ENCODE peak calls at places on chromosomes 7 and 10, in five cellular contexts. F is right lobe of liver, W is prostate gland, Z is psoas muscle, M is tibial nerve. Y is an unnamed sample.

GRCh38 chr10:72334196-72334831 is 20.4 kb downstream of the DNAJB12 start:
- DNase-seq in W (no peak), Z (no peak), M (no peak), F (no peak), Y (no peak)

GRCh38 chr7:106313456-106313891 is 28.7 kb upstream of the NAMPT start:
- DNase-seq in Z (no peak), F (no peak), W (peak; percentile 31), M (no peak), Y (no peak)

GRCh38 chr10:86033581-86033980 is 333.0 kb downstream of the GRID1 start:
- DNase-seq in F (no peak), Z (no peak), W (no peak), M (no peak), Y (no peak)

GRCh38 chr7:140707132-140707531 is 10.6 kb downstream of the NDUFB2 start:
- DNase-seq in F (no peak), Z (no peak), W (no peak), M (no peak), Y (no peak)

GRCh38 chr7:137007001-137007725 is 138.7 kb downstream of the CHRM2 start:
- DNase-seq in F (no peak), Z (no peak), W (no peak), M (no peak), Y (no peak)

GRCh38 chr10:19782430-19783089 is 33.7 kb upstream of the PLXDC2 start:
- DNase-seq in Z (no peak), M (no peak), W (no peak), F (no peak), Y (no peak)

GRCh38 chr7:74069790-74070618 is 13.6 kb upstream of the LIMK1 start:
- DNase-seq in W (no peak), F (peak; percentile 19), Z (peak; percentile 43), M (no peak), Y (no peak)

GRCh38 chr10:104680467-104681401 is 39.6 kb downstream of the SORCS3 start:
- DNase-seq in W (no peak), F (no peak), M (no peak), Z (no peak), Y (no peak)

GRCh38 chr7:1610013-1610677 is 40.3 kb upstream of the PSMG3 start:
- DNase-seq in M (no peak), W (no peak), F (no peak), Z (no peak), Y (no peak)

GRCh38 chr7:99128076-99128950 is 15.6 kb downstream of the SMURF1 start:
- DNase-seq in W (peak; percentile 79), M (no peak), Z (no peak), F (no peak), Y (no peak)

GRCh38 chr7:152761116-152761748 is 1.7 kb downstream of the ACTR3B start:
- DNase-seq in F (no peak), M (no peak), W (no peak), Z (no peak), Y (no peak)

GRCh38 chr10:79159785-79160184 is 91.0 kb downstream of the ZMIZ1 start:
- DNase-seq in W (no peak), F (no peak), Z (peak; percentile 77), M (no peak), Y (peak; percentile 92)

GRCh38 chr7:39228946-39229345 is 251.2 kb downstream of the POU6F2 start:
- DNase-seq in Z (no peak), M (no peak), W (no peak), F (no peak), Y (no peak)

GRCh38 chr10:5447071-5447470 is 34.7 kb downstream of the NET1 start:
- DNase-seq in Z (no peak), M (no peak), W (no peak), F (no peak), Y (no peak)

GRCh38 chr10:93352638-93353383 is 129.3 kb downstream of the MYOF start:
- DNase-seq in M (no peak), Z (no peak), F (no peak), W (no peak), Y (no peak)

GRCh38 chr7:76513817-76514799 is 3.8 kb downstream of the UPK3B start:
- DNase-seq in M (no peak), W (no peak), F (no peak), Z (peak; percentile 42), Y (peak; percentile 57)

DNA sequence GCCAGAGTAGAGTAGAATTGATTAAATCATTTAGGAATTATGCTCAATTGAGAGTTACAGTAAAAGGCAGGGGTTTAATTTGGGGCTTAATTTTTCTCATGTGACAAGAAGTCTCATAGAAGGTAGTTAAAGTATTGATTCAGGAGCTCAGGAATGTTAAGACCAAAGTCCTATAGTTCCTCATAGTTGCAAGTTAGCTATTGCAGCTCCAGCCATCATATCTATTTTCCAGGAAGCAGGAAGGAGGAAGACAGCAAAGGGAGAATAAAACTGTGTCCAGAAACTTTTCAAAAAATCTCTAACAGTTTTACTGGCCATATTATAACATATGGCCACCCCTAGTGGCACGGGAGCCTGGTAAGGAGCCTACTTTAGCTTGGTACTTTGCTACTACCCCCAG is 97.0 kb upstream of the RPA3 start:
- DNase-seq in W (no peak), M (no peak), Z (no peak), F (no peak), Y (no peak)
- H3K27me3 ChIP-seq in W (no peaks in the 10 kb centered on the region), M (no peaks in the 10 kb centered on the region), Z (no peaks in the 10 kb centered on the region), F (no peaks in the 10 kb centered on the region), Y (no peaks in the 10 kb centered on the region)

DNA sequence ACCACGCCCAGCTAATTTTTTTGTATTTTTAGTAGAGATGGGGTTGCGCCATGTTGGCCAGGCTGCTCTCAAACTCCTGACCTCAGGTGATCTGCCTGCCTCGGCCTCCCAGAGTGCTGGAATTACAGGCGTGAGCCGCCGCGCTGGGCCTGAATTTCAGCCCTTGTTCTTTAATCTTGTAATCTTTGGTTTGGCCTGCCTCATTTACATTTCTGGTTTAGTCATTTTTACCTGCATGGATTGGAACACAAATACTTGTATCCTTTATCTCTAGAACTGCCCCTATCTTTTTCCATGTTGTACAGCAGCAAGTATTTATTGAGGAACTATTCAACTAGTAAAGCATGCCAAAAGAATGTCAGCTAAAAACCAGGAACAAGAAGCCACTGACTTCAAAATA is 195.6 kb upstream of the FRMD4A start:
- DNase-seq in F (no peak), W (no peak), M (no peak), Z (no peak), Y (no peak)
- H3K4me1 ChIP-seq in F (no peaks in the 10 kb centered on the region), W (peaks cover 3% of the 10 kb centered on the region), M (no peaks in the 10 kb centered on the region), Z (no peaks in the 10 kb centered on the region), Y (no peaks in the 10 kb centered on the region)

DNA sequence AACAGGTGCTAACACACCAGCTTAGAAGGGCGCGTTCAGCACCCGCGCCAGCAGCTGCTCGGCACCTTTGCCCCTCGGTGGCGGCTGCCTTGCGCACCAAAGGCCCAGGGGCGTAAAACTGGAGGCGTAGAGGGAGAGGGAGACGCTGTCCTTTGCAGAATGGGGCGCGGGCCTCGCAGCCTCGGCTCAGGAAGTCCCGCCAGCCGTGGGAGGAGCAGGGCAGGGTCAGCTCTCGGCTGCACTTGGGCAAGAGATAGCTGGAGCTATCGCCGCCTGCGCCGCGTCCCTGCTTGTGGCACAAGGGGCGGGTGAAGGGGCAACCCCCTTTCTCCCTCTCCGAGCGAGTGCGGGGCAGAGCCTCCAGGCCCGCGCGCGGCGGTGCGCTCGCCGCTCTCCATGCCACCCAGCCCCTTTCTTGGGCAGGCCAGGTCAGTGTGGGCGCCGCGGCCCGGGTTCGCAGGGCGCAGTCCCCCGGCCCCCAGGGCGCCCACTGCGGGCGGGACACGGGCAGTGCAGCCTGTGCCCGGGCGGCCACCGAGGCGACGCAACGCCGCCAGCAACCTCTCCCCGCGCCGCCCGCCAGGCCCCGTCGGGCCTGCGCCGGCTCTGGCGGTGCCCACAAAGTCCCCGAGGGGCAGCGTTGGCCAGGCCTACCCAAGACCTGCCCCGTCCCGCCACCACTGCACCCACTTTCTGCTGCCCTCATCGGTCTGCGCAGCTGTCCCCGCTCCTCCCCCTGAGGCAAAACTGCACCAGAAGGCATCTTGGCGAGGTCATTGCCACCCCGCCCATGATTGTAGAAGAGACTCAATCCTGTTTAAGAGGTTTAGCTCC is 4.1 kb downstream of the NEUROD6 start:
- DNase-seq in M (no peak), F (no peak), Z (no peak), W (no peak), Y (no peak)
- TF ChIP-seq CTCF in M (no peak), F (peak; percentile 54), Z (no peak), W (no peak), Y (no peak)

GRCh38 chr7:155371331-155371883 is 73.7 kb downstream of the INSIG1 start:
- DNase-seq in W (no peak), M (no peak), Z (peak; percentile 28), F (peak; percentile 27), Y (no peak)

GRCh38 chr7:155373359-155374273 is 75.9 kb downstream of the INSIG1 start:
- DNase-seq in Z (no peak), W (no peak), M (no peak), F (peak; percentile 53), Y (no peak)

GRCh38 chr7:155371884-155372781 is 74.5 kb downstream of the INSIG1 start:
- DNase-seq in F (peak; percentile 47), W (no peak), M (no peak), Z (peak; percentile 40), Y (no peak)

GRCh38 chr7:155374276-155375252 is 76.9 kb downstream of the INSIG1 start:
- DNase-seq in M (no peak), F (no peak), Z (no peak), W (no peak), Y (no peak)

GRCh38 chr7:155372782-155373358 is 75.2 kb downstream of the INSIG1 start:
- DNase-seq in W (no peak), F (no peak), M (no peak), Z (no peak), Y (no peak)
- H3K27me3 ChIP-seq in W (peaks cover 57% of the 10 kb centered on the region), F (peaks cover 54% of the 10 kb centered on the region), M (peaks cover 92% of the 10 kb centered on the region), Z (peaks cover 50% of the 10 kb centered on the region), Y (peaks cover 82% of the 10 kb centered on the region)

GRCh38 chr10:13707156-13707881 is 120.6 kb downstream of the PRPF18 start:
- DNase-seq in W (peak; percentile 77), F (peak; percentile 79), M (peak; percentile 66), Z (peak; percentile 83), Y (peak; percentile 93)

GRCh38 chr10:13704969-13705368 is 118.2 kb downstream of the PRPF18 start:
- DNase-seq in F (no peak), Z (no peak), M (no peak), W (no peak), Y (no peak)

GRCh38 chr10:13705526-13706169 is 118.9 kb downstream of the PRPF18 start:
- DNase-seq in Z (no peak), F (no peak), W (no peak), M (no peak), Y (no peak)

GRCh38 chr10:13706175-13706574 is 119.4 kb downstream of the PRPF18 start:
- DNase-seq in M (no peak), W (no peak), F (no peak), Z (no peak), Y (no peak)

DNA sequence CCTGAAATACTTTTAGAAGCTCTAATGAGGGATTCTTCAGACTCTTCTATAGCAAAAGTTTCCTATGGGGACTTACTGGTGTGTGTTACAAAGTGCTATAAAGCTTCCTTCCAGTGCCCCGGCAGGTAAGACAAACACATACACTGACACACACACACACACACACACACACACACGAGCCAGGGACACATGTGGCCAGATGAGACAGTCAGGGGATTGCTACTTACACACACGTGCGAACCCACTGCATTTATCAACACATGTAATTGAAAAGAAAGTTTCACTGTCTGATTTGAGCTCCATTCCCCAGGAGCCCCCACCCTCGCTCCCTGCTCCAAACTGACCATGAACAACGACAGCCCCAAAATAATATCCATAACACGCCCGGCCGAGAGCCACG is 119.8 kb downstream of the PRPF18 start:
- DNase-seq in M (no peak), F (no peak), Z (no peak), W (peak; percentile 36), Y (no peak)
- H3K4me1 ChIP-seq in M (peaks cover 86% of the 10 kb centered on the region), F (peaks cover 1% of the 10 kb centered on the region), Z (peaks cover 24% of the 10 kb centered on the region), W (peaks cover 5% of the 10 kb centered on the region), Y (peaks cover 66% of the 10 kb centered on the region)